ENCODE peak calls at places on chromosomes 11 and 22, in five cellular contexts. One of them, this sample, is unnamed.
A peak's percentile ranks its signal among the peaks of the same experiment; 100 is the strongest.

GRCh38 chr11:65165847-65166317 is 4.2 kb upstream of the SPDYC start:
- DNase-seq in GM12878: no peak
- DNase-seq in A549: no peak
- DNase-seq in HepG2: peak; percentile 92
- DNase-seq in endothelial cell of umbilical vein: no peak
- DNase-seq in this sample: no peak

GRCh38 chr22:22996511-22997261 is 73.6 kb upstream of the GNAZ start:
- DNase-seq in GM12878: no peak
- DNase-seq in A549: no peak
- DNase-seq in HepG2: no peak
- DNase-seq in endothelial cell of umbilical vein: no peak
- DNase-seq in this sample: no peak

GRCh38 chr22:31347251-31348008 is 1.3 kb upstream of the PATZ1 start:
- DNase-seq in GM12878: no peak
- DNase-seq in A549: peak; percentile 71
- DNase-seq in HepG2: peak; percentile 64
- DNase-seq in endothelial cell of umbilical vein: peak; percentile 68
- DNase-seq in this sample: peak; percentile 82

GRCh38 chr11:93542753-93543246 is 391 bp downstream of the SMCO4 start:
- DNase-seq in GM12878: no peak
- DNase-seq in A549: no peak
- DNase-seq in HepG2: no peak
- DNase-seq in endothelial cell of umbilical vein: peak; percentile 22
- DNase-seq in this sample: no peak

GRCh38 chr11:1628506-1629325 is 859 bp upstream of the KRTAP5-5 start:
- DNase-seq in GM12878: no peak
- DNase-seq in A549: peak; percentile 44
- DNase-seq in HepG2: peak; percentile 21
- DNase-seq in endothelial cell of umbilical vein: peak; percentile 34
- DNase-seq in this sample: peak; percentile 62

GRCh38 chr11:112156594-112157273 is 7.2 kb downstream of the IL18 start:
- DNase-seq in GM12878: no peak
- DNase-seq in A549: no peak
- DNase-seq in HepG2: no peak
- DNase-seq in endothelial cell of umbilical vein: no peak
- DNase-seq in this sample: no peak

GRCh38 chr11:67666676-67667489 is 7.5 kb downstream of the ALDH3B2 start:
- DNase-seq in GM12878: no peak
- DNase-seq in A549: no peak
- DNase-seq in HepG2: no peak
- DNase-seq in endothelial cell of umbilical vein: no peak
- DNase-seq in this sample: no peak

GRCh38 chr11:46348986-46349401 is 1.7 kb downstream of the DGKZ start:
- DNase-seq in GM12878: no peak
- DNase-seq in A549: no peak
- DNase-seq in HepG2: no peak
- DNase-seq in endothelial cell of umbilical vein: no peak
- DNase-seq in this sample: peak; percentile 76

GRCh38 chr11:69437001-69437875 is 44.2 kb upstream of the LINC01488 start:
- DNase-seq in GM12878: no peak
- DNase-seq in A549: peak; percentile 73
- DNase-seq in HepG2: peak; percentile 82
- DNase-seq in endothelial cell of umbilical vein: no peak
- DNase-seq in this sample: no peak

GRCh38 chr22:17199131-17199731 is 20.0 kb downstream of the ADA2 start:
- DNase-seq in GM12878: no peak
- DNase-seq in A549: no peak
- DNase-seq in HepG2: no peak
- DNase-seq in endothelial cell of umbilical vein: no peak
- DNase-seq in this sample: no peak

GRCh38 chr11:9982796-9983579 is 311.0 kb downstream of the SBF2 start:
- DNase-seq in GM12878: no peak
- DNase-seq in A549: peak; percentile 97
- DNase-seq in HepG2: peak; percentile 71
- DNase-seq in endothelial cell of umbilical vein: no peak
- DNase-seq in this sample: no peak

GRCh38 chr11:2567026-2567671 is 122.3 kb downstream of the KCNQ1 start:
- DNase-seq in GM12878: no peak
- DNase-seq in A549: no peak
- DNase-seq in HepG2: peak; percentile 48
- DNase-seq in endothelial cell of umbilical vein: no peak
- DNase-seq in this sample: no peak

GRCh38 chr11:114106986-114107385 is 47.5 kb downstream of the ZBTB16 start:
- DNase-seq in GM12878: no peak
- DNase-seq in A549: no peak
- DNase-seq in HepG2: no peak
- DNase-seq in endothelial cell of umbilical vein: no peak
- DNase-seq in this sample: no peak

GRCh38 chr22:36979511-36979910 is 39.7 kb downstream of the TST start:
- DNase-seq in GM12878: no peak
- DNase-seq in A549: no peak
- DNase-seq in HepG2: no peak
- DNase-seq in endothelial cell of umbilical vein: no peak
- DNase-seq in this sample: no peak

GRCh38 chr11:13786688-13787087 is 118.2 kb downstream of the FAR1 start:
- DNase-seq in GM12878: no peak
- DNase-seq in A549: no peak
- DNase-seq in HepG2: no peak
- DNase-seq in endothelial cell of umbilical vein: no peak
- DNase-seq in this sample: no peak

GRCh38 chr11:64253043-64253442 is 1.7 kb downstream of the PLCB3 start:
- DNase-seq in GM12878: no peak
- DNase-seq in A549: no peak
- DNase-seq in HepG2: no peak
- DNase-seq in endothelial cell of umbilical vein: no peak
- DNase-seq in this sample: no peak

GRCh38 chr11:61645179-61645868 is 34.9 kb upstream of the DAGLA start:
- DNase-seq in GM12878: no peak
- DNase-seq in A549: no peak
- DNase-seq in HepG2: no peak
- DNase-seq in endothelial cell of umbilical vein: no peak
- DNase-seq in this sample: peak; percentile 45

GRCh38 chr22:40919446-40919845 is 31.7 kb upstream of the RBX1 start:
- DNase-seq in GM12878: no peak
- DNase-seq in A549: no peak
- DNase-seq in HepG2: no peak
- DNase-seq in endothelial cell of umbilical vein: no peak
- DNase-seq in this sample: no peak

GRCh38 chr22:40928657-40929056 is 22.5 kb upstream of the RBX1 start:
- DNase-seq in GM12878: no peak
- DNase-seq in A549: no peak
- DNase-seq in HepG2: no peak
- DNase-seq in endothelial cell of umbilical vein: peak; percentile 71
- DNase-seq in this sample: no peak

GRCh38 chr22:40920526-40920925 is 30.7 kb upstream of the RBX1 start:
- DNase-seq in GM12878: no peak
- DNase-seq in A549: no peak
- DNase-seq in HepG2: no peak
- DNase-seq in endothelial cell of umbilical vein: no peak
- DNase-seq in this sample: no peak

GRCh38 chr22:40922484-40923303 is 28.5 kb upstream of the RBX1 start:
- DNase-seq in GM12878: peak; percentile 47
- DNase-seq in A549: peak; percentile 47
- DNase-seq in HepG2: peak; percentile 40
- DNase-seq in endothelial cell of umbilical vein: peak; percentile 83
- DNase-seq in this sample: peak; percentile 70
- TF ChIP-seq MYC in GM12878: no peak
- TF ChIP-seq MYC in A549: no peak
- TF ChIP-seq MYC in HepG2: no peak
- TF ChIP-seq MYC in endothelial cell of umbilical vein: no peak
- TF ChIP-seq MYC in this sample: no peak

GRCh38 chr11:119363874-119364590 is 17.5 kb downstream of the USP2 start:
- DNase-seq in GM12878: no peak
- DNase-seq in A549: no peak
- DNase-seq in HepG2: no peak
- DNase-seq in endothelial cell of umbilical vein: peak; percentile 39
- DNase-seq in this sample: no peak
- TF ChIP-seq MYC in GM12878: no peak
- TF ChIP-seq MYC in A549: no peak
- TF ChIP-seq MYC in HepG2: no peak
- TF ChIP-seq MYC in endothelial cell of umbilical vein: no peak
- TF ChIP-seq MYC in this sample: no peak

GRCh38 chr22:29689872-29690213 is 30.0 kb upstream of the CABP7 start:
- DNase-seq in GM12878: no peak
- DNase-seq in A549: peak; percentile 30
- DNase-seq in HepG2: peak; percentile 24
- DNase-seq in endothelial cell of umbilical vein: peak; percentile 43
- DNase-seq in this sample: peak; percentile 47
- TF ChIP-seq MYC in GM12878: no peak
- TF ChIP-seq MYC in A549: no peak
- TF ChIP-seq MYC in HepG2: no peak
- TF ChIP-seq MYC in endothelial cell of umbilical vein: no peak
- TF ChIP-seq MYC in this sample: no peak

DNA sequence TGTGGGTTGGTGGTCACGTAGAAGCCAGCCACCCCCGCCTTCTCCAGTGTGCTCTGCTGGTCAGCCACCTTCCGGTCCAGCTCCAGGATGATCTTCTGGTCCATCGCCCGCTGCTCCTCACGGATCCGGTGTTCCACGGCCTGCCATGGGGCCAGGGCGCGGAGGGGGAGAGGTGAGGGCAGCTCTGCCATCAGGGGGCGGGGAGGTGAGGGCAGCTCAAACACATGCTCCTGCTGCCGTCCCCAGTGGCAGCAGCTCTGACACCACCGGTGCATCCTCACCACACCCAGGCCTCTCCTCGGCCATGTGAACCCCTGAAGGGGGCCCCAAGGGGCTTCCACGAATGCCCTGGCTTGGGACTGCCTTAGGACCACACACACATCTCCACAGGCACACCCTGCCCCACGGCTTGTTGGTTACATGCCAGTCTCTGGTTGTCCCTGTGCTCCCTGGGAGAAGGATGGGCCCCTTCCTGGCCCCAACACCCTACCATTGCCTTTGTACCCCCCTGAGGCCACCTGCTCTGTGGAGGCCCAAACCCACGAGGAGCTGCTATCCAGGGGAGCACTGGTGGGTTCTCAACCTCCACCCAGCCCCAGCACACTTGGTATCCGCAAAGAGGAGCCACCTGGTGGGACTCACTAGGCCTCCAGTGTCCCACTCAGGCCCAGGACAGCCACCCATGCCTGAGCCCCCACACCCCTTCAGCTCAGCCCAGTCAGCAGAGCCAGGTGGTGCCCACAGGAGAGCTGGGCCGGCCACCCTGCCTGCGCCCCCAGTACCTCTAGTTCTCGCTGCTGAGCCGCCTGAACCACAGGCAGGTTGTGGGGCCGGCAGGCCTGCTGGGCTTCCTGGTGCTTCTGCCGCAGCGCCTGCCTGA is 4.3 kb downstream of the DGCR6L start:
- DNase-seq in GM12878: no peak
- DNase-seq in A549: no peak
- DNase-seq in HepG2: no peak
- DNase-seq in endothelial cell of umbilical vein: no peak
- DNase-seq in this sample: no peak
- TF ChIP-seq MYC in GM12878: no peak
- TF ChIP-seq MYC in A549: no peak
- TF ChIP-seq MYC in HepG2: no peak
- TF ChIP-seq MYC in endothelial cell of umbilical vein: no peak
- TF ChIP-seq MYC in this sample: no peak

GRCh38 chr11:12474871-12475270 is 97.5 kb downstream of the PARVA start:
- DNase-seq in GM12878: no peak
- DNase-seq in A549: no peak
- DNase-seq in HepG2: no peak
- DNase-seq in endothelial cell of umbilical vein: no peak
- DNase-seq in this sample: no peak
- TF ChIP-seq MYC in GM12878: no peak
- TF ChIP-seq MYC in A549: no peak
- TF ChIP-seq MYC in HepG2: no peak
- TF ChIP-seq MYC in endothelial cell of umbilical vein: no peak
- TF ChIP-seq MYC in this sample: no peak

DNA sequence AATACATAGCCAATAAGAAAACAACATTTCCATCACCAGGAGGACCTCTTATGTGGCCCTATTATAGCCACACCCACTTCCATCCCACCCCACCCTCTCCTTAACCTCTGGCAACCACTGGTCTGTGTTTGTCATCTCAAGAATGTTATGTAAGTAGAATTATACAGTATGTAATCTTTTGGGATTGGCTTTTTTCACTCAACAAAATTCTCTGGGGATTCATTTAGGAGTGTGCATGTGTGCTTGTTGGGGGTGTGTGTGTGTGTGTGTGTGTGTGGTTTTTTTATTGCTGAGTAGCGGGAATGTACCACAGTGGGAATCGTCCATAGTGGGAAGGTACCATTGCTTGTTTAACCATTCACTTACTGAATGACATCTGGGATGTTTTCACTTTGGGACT is 5.2 kb downstream of the KCNJ5 start:
- DNase-seq in GM12878: no peak
- DNase-seq in A549: no peak
- DNase-seq in HepG2: no peak
- DNase-seq in endothelial cell of umbilical vein: no peak
- DNase-seq in this sample: no peak
- TF ChIP-seq MYC in GM12878: no peak
- TF ChIP-seq MYC in A549: no peak
- TF ChIP-seq MYC in HepG2: no peak
- TF ChIP-seq MYC in endothelial cell of umbilical vein: no peak
- TF ChIP-seq MYC in this sample: no peak

GRCh38 chr22:25207553-25208157 is 8.0 kb downstream of the CRYBB3 start:
- DNase-seq in GM12878: no peak
- DNase-seq in A549: no peak
- DNase-seq in HepG2: no peak
- DNase-seq in endothelial cell of umbilical vein: no peak
- DNase-seq in this sample: no peak

GRCh38 chr22:25203082-25203481 is 3.4 kb downstream of the CRYBB3 start:
- DNase-seq in GM12878: no peak
- DNase-seq in A549: no peak
- DNase-seq in HepG2: no peak
- DNase-seq in endothelial cell of umbilical vein: no peak
- DNase-seq in this sample: no peak

GRCh38 chr22:25208328-25208727 is 8.7 kb downstream of the CRYBB3 start:
- DNase-seq in GM12878: no peak
- DNase-seq in A549: no peak
- DNase-seq in HepG2: no peak
- DNase-seq in endothelial cell of umbilical vein: no peak
- DNase-seq in this sample: no peak

GRCh38 chr22:25206998-25207397 is 7.3 kb downstream of the CRYBB3 start:
- DNase-seq in GM12878: no peak
- DNase-seq in A549: no peak
- DNase-seq in HepG2: no peak
- DNase-seq in endothelial cell of umbilical vein: no peak
- DNase-seq in this sample: no peak

DNA sequence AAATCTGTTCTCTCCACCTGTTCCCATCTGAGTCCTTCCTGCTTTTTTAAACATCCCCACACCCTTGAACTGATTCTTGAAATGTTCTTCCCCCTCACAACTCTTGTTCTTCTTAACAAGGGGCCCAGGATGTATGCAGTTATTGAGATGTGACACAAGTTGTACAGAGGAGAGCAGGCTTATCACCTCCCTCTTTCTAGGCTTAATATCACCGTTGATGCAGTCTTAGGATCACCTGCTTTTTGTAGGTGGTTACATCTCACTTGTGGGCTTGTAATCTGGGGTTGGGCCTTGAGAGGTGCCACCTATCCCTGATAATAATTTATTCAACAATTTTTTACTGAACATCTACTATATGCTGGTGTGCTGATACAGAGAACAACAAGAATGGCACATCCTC is 6.2 kb downstream of the CRYBB3 start:
- DNase-seq in GM12878: no peak
- DNase-seq in A549: no peak
- DNase-seq in HepG2: no peak
- DNase-seq in endothelial cell of umbilical vein: no peak
- DNase-seq in this sample: no peak
- TF ChIP-seq MYC in GM12878: no peak
- TF ChIP-seq MYC in A549: no peak
- TF ChIP-seq MYC in HepG2: no peak
- TF ChIP-seq MYC in endothelial cell of umbilical vein: no peak
- TF ChIP-seq MYC in this sample: no peak

This sample was measured in NB4.